ENCODE peak calls at places on chromosomes 5 and 9, in six cellular contexts. One of them, this sample, is unnamed.

GRCh38 chr5:160697281-160697680 is 154.7 kb downstream of the ATP10B start:
- DNase-seq in AG10803: no peak
- DNase-seq in psoas muscle: no peak
- DNase-seq in CD8-positive, alpha-beta T cell: no peak
- DNase-seq in heart left ventricle: no peak
- DNase-seq in mesothelial cell of epicardium: no peak
- DNase-seq in this sample: no peak

GRCh38 chr5:132334812-132335211 is 34.7 kb upstream of the SLC22A5 start:
- DNase-seq in psoas muscle: no peak
- DNase-seq in AG10803: no peak
- DNase-seq in mesothelial cell of epicardium: no peak
- DNase-seq in heart left ventricle: no peak
- DNase-seq in CD8-positive, alpha-beta T cell: no peak
- DNase-seq in this sample: no peak

GRCh38 chr9:96302021-96302420 is at the start of gene HSD17B3:
- DNase-seq in CD8-positive, alpha-beta T cell: no peak
- DNase-seq in mesothelial cell of epicardium: no peak
- DNase-seq in AG10803: no peak
- DNase-seq in heart left ventricle: no peak
- DNase-seq in psoas muscle: no peak
- DNase-seq in this sample: no peak

GRCh38 chr5:31573494-31573893 is 41.4 kb downstream of the C5orf22 start:
- DNase-seq in AG10803: no peak
- DNase-seq in heart left ventricle: no peak
- DNase-seq in psoas muscle: no peak
- DNase-seq in CD8-positive, alpha-beta T cell: no peak
- DNase-seq in mesothelial cell of epicardium: no peak
- DNase-seq in this sample: no peak

GRCh38 chr9:18795947-18796705 is 236.9 kb downstream of the SAXO1 start:
- DNase-seq in heart left ventricle: no peak
- DNase-seq in psoas muscle: no peak
- DNase-seq in mesothelial cell of epicardium: no peak
- DNase-seq in CD8-positive, alpha-beta T cell: no peak
- DNase-seq in AG10803: peak
- DNase-seq in this sample: peak

GRCh38 chr5:160326981-160327380 is 14.6 kb upstream of the CCNJL start:
- DNase-seq in psoas muscle: no peak
- DNase-seq in CD8-positive, alpha-beta T cell: no peak
- DNase-seq in heart left ventricle: no peak
- DNase-seq in AG10803: no peak
- DNase-seq in mesothelial cell of epicardium: no peak
- DNase-seq in this sample: no peak

GRCh38 chr9:96136992-96137665 is 164.8 kb downstream of the HSD17B3 start:
- DNase-seq in mesothelial cell of epicardium: no peak
- DNase-seq in AG10803: peak
- DNase-seq in heart left ventricle: no peak
- DNase-seq in CD8-positive, alpha-beta T cell: no peak
- DNase-seq in psoas muscle: no peak
- DNase-seq in this sample: peak

GRCh38 chr9:136138566-136138965 is 19.9 kb upstream of the TMEM250 start:
- DNase-seq in mesothelial cell of epicardium: no peak
- DNase-seq in CD8-positive, alpha-beta T cell: no peak
- DNase-seq in psoas muscle: no peak
- DNase-seq in heart left ventricle: no peak
- DNase-seq in AG10803: no peak
- DNase-seq in this sample: peak

GRCh38 chr9:99816392-99816791 is 5.3 kb upstream of the NR4A3 start:
- DNase-seq in mesothelial cell of epicardium: no peak
- DNase-seq in AG10803: no peak
- DNase-seq in heart left ventricle: no peak
- DNase-seq in psoas muscle: no peak
- DNase-seq in CD8-positive, alpha-beta T cell: no peak
- DNase-seq in this sample: no peak

GRCh38 chr5:114055810-114056476 is 305.9 kb upstream of the KCNN2 start:
- DNase-seq in AG10803: no peak
- DNase-seq in CD8-positive, alpha-beta T cell: no peak
- DNase-seq in mesothelial cell of epicardium: no peak
- DNase-seq in heart left ventricle: peak
- DNase-seq in psoas muscle: no peak
- DNase-seq in this sample: no peak

GRCh38 chr9:6843742-6844141 is 86.0 kb downstream of the KDM4C start:
- DNase-seq in psoas muscle: no peak
- DNase-seq in CD8-positive, alpha-beta T cell: no peak
- DNase-seq in heart left ventricle: no peak
- DNase-seq in AG10803: no peak
- DNase-seq in mesothelial cell of epicardium: no peak
- DNase-seq in this sample: no peak

GRCh38 chr9:6842584-6842947 is 84.8 kb downstream of the KDM4C start:
- DNase-seq in psoas muscle: no peak
- DNase-seq in mesothelial cell of epicardium: no peak
- DNase-seq in CD8-positive, alpha-beta T cell: no peak
- DNase-seq in AG10803: peak
- DNase-seq in heart left ventricle: no peak
- DNase-seq in this sample: peak

GRCh38 chr9:6845128-6845826 is 87.5 kb downstream of the KDM4C start:
- DNase-seq in AG10803: no peak
- DNase-seq in psoas muscle: no peak
- DNase-seq in CD8-positive, alpha-beta T cell: no peak
- DNase-seq in mesothelial cell of epicardium: no peak
- DNase-seq in heart left ventricle: no peak
- DNase-seq in this sample: no peak

DNA sequence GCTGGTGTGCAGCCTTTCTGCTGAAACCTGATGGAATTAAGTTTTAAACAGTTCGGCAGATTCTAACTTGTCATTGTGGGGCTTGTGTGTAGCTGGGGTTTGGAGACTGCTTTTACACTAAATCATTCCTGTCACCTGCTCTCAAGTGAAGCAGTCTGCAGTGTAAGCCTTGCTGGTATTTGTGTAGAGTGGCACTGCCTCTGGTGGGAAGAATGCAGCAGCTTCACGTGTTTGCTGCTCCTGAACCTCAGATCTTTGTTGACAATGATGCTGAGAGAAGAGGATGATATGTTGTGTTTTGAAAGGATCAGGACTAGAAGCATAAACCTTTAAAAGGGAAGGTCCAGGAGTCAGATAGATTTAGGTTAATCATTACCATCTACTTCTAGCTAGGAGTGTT is 88.1 kb downstream of the KDM4C start:
- DNase-seq in AG10803: peak
- DNase-seq in mesothelial cell of epicardium: no peak
- DNase-seq in psoas muscle: no peak
- DNase-seq in heart left ventricle: no peak
- DNase-seq in CD8-positive, alpha-beta T cell: no peak
- DNase-seq in this sample: peak
- TF ChIP-seq CTCF in AG10803: peak
- TF ChIP-seq CTCF in mesothelial cell of epicardium: no peak
- TF ChIP-seq CTCF in psoas muscle: peak
- TF ChIP-seq CTCF in heart left ventricle: peak
- TF ChIP-seq CTCF in CD8-positive, alpha-beta T cell: no peak
- TF ChIP-seq CTCF in this sample: peak

DNA sequence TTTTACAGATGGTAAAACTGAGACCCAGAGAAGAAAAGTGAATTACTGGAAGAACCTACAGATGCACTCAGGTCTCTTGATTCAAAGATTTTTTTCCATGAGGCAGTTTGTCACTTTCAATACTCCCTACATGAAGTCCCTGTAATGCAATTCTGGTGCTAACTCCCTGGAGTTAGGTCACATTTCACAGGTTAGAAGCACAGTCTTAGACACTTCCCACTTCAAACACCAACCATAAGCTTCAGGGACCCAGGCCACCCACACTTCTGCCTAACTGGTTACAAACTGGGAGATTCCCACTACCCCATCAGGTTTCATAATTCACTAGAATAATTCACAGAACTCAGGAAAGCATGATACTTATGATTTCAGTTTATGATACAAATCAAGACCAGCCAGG is 29.0 kb upstream of the FOXI1 start:
- DNase-seq in AG10803: no peak
- DNase-seq in mesothelial cell of epicardium: no peak
- DNase-seq in psoas muscle: no peak
- DNase-seq in CD8-positive, alpha-beta T cell: no peak
- DNase-seq in heart left ventricle: no peak
- DNase-seq in this sample: no peak
- TF ChIP-seq CTCF in AG10803: no peak
- TF ChIP-seq CTCF in mesothelial cell of epicardium: no peak
- TF ChIP-seq CTCF in psoas muscle: no peak
- TF ChIP-seq CTCF in CD8-positive, alpha-beta T cell: no peak
- TF ChIP-seq CTCF in heart left ventricle: no peak
- TF ChIP-seq CTCF in this sample: no peak

DNA sequence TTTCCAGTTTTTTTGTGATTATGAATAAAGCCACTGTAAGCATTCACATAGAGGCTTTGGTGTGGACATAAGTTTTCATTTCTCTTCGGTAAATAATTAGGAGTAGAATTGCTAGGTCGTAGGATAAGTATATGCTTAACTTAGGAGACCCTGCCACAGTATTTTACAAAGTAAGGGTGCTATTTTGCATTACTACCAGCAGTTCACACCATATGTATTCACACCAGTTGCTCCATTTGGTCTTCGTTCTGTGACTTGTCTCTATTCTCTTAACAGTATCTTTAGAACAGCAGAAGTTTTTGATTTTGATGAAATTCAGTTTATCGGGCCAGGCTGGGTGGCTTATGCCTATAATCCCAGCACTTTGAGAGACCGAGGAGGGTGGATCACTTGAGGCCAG is 17.2 kb upstream of the ABL1 start:
- DNase-seq in psoas muscle: no peak
- DNase-seq in AG10803: no peak
- DNase-seq in mesothelial cell of epicardium: no peak
- DNase-seq in heart left ventricle: no peak
- DNase-seq in CD8-positive, alpha-beta T cell: no peak
- DNase-seq in this sample: no peak
- TF ChIP-seq CTCF in psoas muscle: no peak
- TF ChIP-seq CTCF in AG10803: no peak
- TF ChIP-seq CTCF in mesothelial cell of epicardium: no peak
- TF ChIP-seq CTCF in heart left ventricle: no peak
- TF ChIP-seq CTCF in CD8-positive, alpha-beta T cell: no peak
- TF ChIP-seq CTCF in this sample: no peak

GRCh38 chr5:173486355-173486754 is 130.1 kb downstream of the BOD1 start:
- DNase-seq in heart left ventricle: no peak
- DNase-seq in psoas muscle: no peak
- DNase-seq in CD8-positive, alpha-beta T cell: no peak
- DNase-seq in AG10803: no peak
- DNase-seq in mesothelial cell of epicardium: no peak
- DNase-seq in this sample: peak

GRCh38 chr5:173488144-173488543 is 128.3 kb downstream of the BOD1 start:
- DNase-seq in mesothelial cell of epicardium: no peak
- DNase-seq in AG10803: no peak
- DNase-seq in psoas muscle: no peak
- DNase-seq in heart left ventricle: no peak
- DNase-seq in CD8-positive, alpha-beta T cell: no peak
- DNase-seq in this sample: no peak

GRCh38 chr5:173486826-173487225 is 129.6 kb downstream of the BOD1 start:
- DNase-seq in heart left ventricle: no peak
- DNase-seq in CD8-positive, alpha-beta T cell: no peak
- DNase-seq in mesothelial cell of epicardium: no peak
- DNase-seq in psoas muscle: no peak
- DNase-seq in AG10803: no peak
- DNase-seq in this sample: peak

GRCh38 chr5:173484569-173484968 is 131.9 kb downstream of the BOD1 start:
- DNase-seq in AG10803: no peak
- DNase-seq in mesothelial cell of epicardium: no peak
- DNase-seq in psoas muscle: no peak
- DNase-seq in CD8-positive, alpha-beta T cell: no peak
- DNase-seq in heart left ventricle: no peak
- DNase-seq in this sample: no peak

DNA sequence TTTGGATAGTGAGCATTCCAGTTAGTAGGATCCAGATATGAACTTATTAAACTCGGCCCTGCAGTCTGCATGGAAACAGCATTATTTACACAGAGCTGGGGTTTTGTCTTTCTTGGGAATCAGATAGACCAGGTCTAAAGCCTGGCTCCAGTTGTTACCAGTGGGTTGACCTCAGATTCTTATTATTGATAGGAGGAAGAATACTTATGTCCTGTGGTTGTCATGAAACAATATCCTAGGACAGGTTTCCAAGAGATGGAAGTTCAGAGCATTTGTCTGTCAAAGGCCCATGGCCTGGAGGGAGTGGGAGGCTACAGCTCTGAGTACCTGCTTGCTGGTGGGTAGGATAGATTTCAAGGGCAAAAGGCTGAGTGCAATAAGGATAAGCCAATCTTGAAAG is 129.2 kb downstream of the BOD1 start:
- DNase-seq in mesothelial cell of epicardium: no peak
- DNase-seq in AG10803: no peak
- DNase-seq in CD8-positive, alpha-beta T cell: no peak
- DNase-seq in heart left ventricle: no peak
- DNase-seq in psoas muscle: no peak
- DNase-seq in this sample: no peak
- TF ChIP-seq CTCF in mesothelial cell of epicardium: no peak
- TF ChIP-seq CTCF in AG10803: no peak
- TF ChIP-seq CTCF in CD8-positive, alpha-beta T cell: no peak
- TF ChIP-seq CTCF in heart left ventricle: no peak
- TF ChIP-seq CTCF in psoas muscle: no peak
- TF ChIP-seq CTCF in this sample: no peak

This sample was measured in fibroblast of villous mesenchyme.